ENCODE peak calls at places on chromosomes 16 and 17, in nine cellular contexts. One of them, this sample, is unnamed.

GRCh38 chr17:36131436-36131835 is 27.8 kb downstream of the CCL4 start:
- DNase-seq in epithelial cell of proximal tubule: no peak
- DNase-seq in WTC11: no peak
- DNase-seq in activated CD8-positive, alpha-beta T cell treated with anti-CD3 and anti-CD28 coated beads for 36 hours: no peak
- DNase-seq in B cell: no peak
- DNase-seq in body of pancreas: no peak
- DNase-seq in A549: no peak
- DNase-seq in GM10248: no peak
- DNase-seq in OCI-LY7: no peak
- DNase-seq in this sample: no peak

GRCh38 chr17:48571826-48572417 is 6.2 kb downstream of the HOXB4 start:
- DNase-seq in WTC11: no peak
- DNase-seq in body of pancreas: no peak
- DNase-seq in OCI-LY7: no peak
- DNase-seq in epithelial cell of proximal tubule: no peak
- DNase-seq in GM10248: no peak
- DNase-seq in B cell: no peak
- DNase-seq in activated CD8-positive, alpha-beta T cell treated with anti-CD3 and anti-CD28 coated beads for 36 hours: no peak
- DNase-seq in A549: no peak
- DNase-seq in this sample: no peak

GRCh38 chr16:86306046-86306644 is 204.2 kb upstream of the FOXF1 start:
- DNase-seq in activated CD8-positive, alpha-beta T cell treated with anti-CD3 and anti-CD28 coated beads for 36 hours: no peak
- DNase-seq in epithelial cell of proximal tubule: no peak
- DNase-seq in WTC11: no peak
- DNase-seq in body of pancreas: no peak
- DNase-seq in B cell: no peak
- DNase-seq in A549: no peak
- DNase-seq in GM10248: no peak
- DNase-seq in OCI-LY7: no peak
- DNase-seq in this sample: no peak

GRCh38 chr16:86042996-86043725 is 144.2 kb downstream of the IRF8 start:
- DNase-seq in GM10248: no peak
- DNase-seq in OCI-LY7: no peak
- DNase-seq in activated CD8-positive, alpha-beta T cell treated with anti-CD3 and anti-CD28 coated beads for 36 hours: no peak
- DNase-seq in body of pancreas: no peak
- DNase-seq in epithelial cell of proximal tubule: no peak
- DNase-seq in A549: no peak
- DNase-seq in WTC11: no peak
- DNase-seq in B cell: no peak
- DNase-seq in this sample: no peak

GRCh38 chr16:704552-705380 is 835 bp downstream of the FBXL16 start:
- DNase-seq in epithelial cell of proximal tubule: no peak
- DNase-seq in B cell: no peak
- DNase-seq in activated CD8-positive, alpha-beta T cell treated with anti-CD3 and anti-CD28 coated beads for 36 hours: no peak
- DNase-seq in WTC11: no peak
- DNase-seq in GM10248: no peak
- DNase-seq in OCI-LY7: no peak
- DNase-seq in A549: no peak
- DNase-seq in body of pancreas: no peak
- DNase-seq in this sample: no peak

GRCh38 chr16:46889942-46890300 is 5.8 kb downstream of the GPT2 start:
- DNase-seq in WTC11: no peak
- DNase-seq in B cell: no peak
- DNase-seq in body of pancreas: no peak
- DNase-seq in epithelial cell of proximal tubule: no peak
- DNase-seq in OCI-LY7: peak; percentile 41
- DNase-seq in A549: no peak
- DNase-seq in activated CD8-positive, alpha-beta T cell treated with anti-CD3 and anti-CD28 coated beads for 36 hours: no peak
- DNase-seq in GM10248: no peak
- DNase-seq in this sample: no peak

GRCh38 chr16:31496670-31497069 is 11.5 kb downstream of the RUSF1 start:
- DNase-seq in OCI-LY7: no peak
- DNase-seq in epithelial cell of proximal tubule: no peak
- DNase-seq in WTC11: no peak
- DNase-seq in GM10248: no peak
- DNase-seq in activated CD8-positive, alpha-beta T cell treated with anti-CD3 and anti-CD28 coated beads for 36 hours: no peak
- DNase-seq in A549: no peak
- DNase-seq in body of pancreas: no peak
- DNase-seq in B cell: no peak
- DNase-seq in this sample: no peak

GRCh38 chr17:75640556-75641119 is 7.4 kb downstream of the SMIM5 start:
- DNase-seq in activated CD8-positive, alpha-beta T cell treated with anti-CD3 and anti-CD28 coated beads for 36 hours: no peak
- DNase-seq in OCI-LY7: no peak
- DNase-seq in epithelial cell of proximal tubule: no peak
- DNase-seq in A549: no peak
- DNase-seq in GM10248: no peak
- DNase-seq in B cell: peak; percentile 22
- DNase-seq in WTC11: no peak
- DNase-seq in body of pancreas: no peak
- DNase-seq in this sample: no peak

GRCh38 chr16:87877942-87878507 is 8.7 kb upstream of the SLC7A5 start:
- DNase-seq in epithelial cell of proximal tubule: no peak
- DNase-seq in WTC11: no peak
- DNase-seq in OCI-LY7: peak; percentile 73
- DNase-seq in B cell: no peak
- DNase-seq in A549: no peak
- DNase-seq in GM10248: no peak
- DNase-seq in activated CD8-positive, alpha-beta T cell treated with anti-CD3 and anti-CD28 coated beads for 36 hours: peak; percentile 71
- DNase-seq in body of pancreas: no peak
- DNase-seq in this sample: no peak
- TF ChIP-seq CTCF in epithelial cell of proximal tubule: no peak
- TF ChIP-seq CTCF in WTC11: no peak
- TF ChIP-seq CTCF in OCI-LY7: peak; percentile 73
- TF ChIP-seq CTCF in B cell: no peak
- TF ChIP-seq CTCF in A549: peak; percentile 14
- TF ChIP-seq CTCF in GM10248: peak; percentile 25
- TF ChIP-seq CTCF in activated CD8-positive, alpha-beta T cell treated with anti-CD3 and anti-CD28 coated beads for 36 hours: peak; percentile 55
- TF ChIP-seq CTCF in body of pancreas: no peak
- TF ChIP-seq CTCF in this sample: no peak

GRCh38 chr16:73176577-73177013 is 128.7 kb upstream of the ZFHX3 start:
- DNase-seq in body of pancreas: no peak
- DNase-seq in B cell: no peak
- DNase-seq in A549: peak; percentile 48
- DNase-seq in epithelial cell of proximal tubule: no peak
- DNase-seq in activated CD8-positive, alpha-beta T cell treated with anti-CD3 and anti-CD28 coated beads for 36 hours: no peak
- DNase-seq in GM10248: no peak
- DNase-seq in WTC11: no peak
- DNase-seq in OCI-LY7: no peak
- DNase-seq in this sample: no peak
- TF ChIP-seq CTCF in body of pancreas: peak; percentile 41
- TF ChIP-seq CTCF in B cell: no peak
- TF ChIP-seq CTCF in A549: peak; percentile 55
- TF ChIP-seq CTCF in epithelial cell of proximal tubule: peak; percentile 69
- TF ChIP-seq CTCF in activated CD8-positive, alpha-beta T cell treated with anti-CD3 and anti-CD28 coated beads for 36 hours: no peak
- TF ChIP-seq CTCF in GM10248: no peak
- TF ChIP-seq CTCF in WTC11: no peak
- TF ChIP-seq CTCF in OCI-LY7: no peak
- TF ChIP-seq CTCF in this sample: peak; percentile 36

DNA sequence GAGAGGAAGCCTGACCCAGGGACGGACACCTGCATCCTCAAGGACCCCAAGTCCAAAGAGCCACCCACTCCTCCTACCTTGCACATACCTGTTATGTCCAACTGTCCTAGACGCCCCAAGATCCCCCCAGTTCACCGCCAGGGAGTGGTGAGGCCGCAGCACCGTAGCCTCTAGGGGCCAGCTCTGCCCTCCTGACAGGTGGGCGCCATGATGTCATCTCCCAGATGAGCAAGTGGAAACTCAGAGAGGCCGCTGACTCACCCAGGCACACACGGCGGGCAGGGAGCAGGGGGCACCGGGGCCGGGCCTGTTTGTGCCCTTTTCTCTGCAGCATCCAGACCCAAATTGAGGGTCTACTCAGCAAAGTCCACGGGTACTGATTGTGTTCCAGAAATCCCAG is 4.8 kb upstream of the ZNF469 start:
- DNase-seq in activated CD8-positive, alpha-beta T cell treated with anti-CD3 and anti-CD28 coated beads for 36 hours: no peak
- DNase-seq in B cell: no peak
- DNase-seq in WTC11: no peak
- DNase-seq in epithelial cell of proximal tubule: no peak
- DNase-seq in GM10248: no peak
- DNase-seq in body of pancreas: no peak
- DNase-seq in OCI-LY7: no peak
- DNase-seq in A549: no peak
- DNase-seq in this sample: no peak
- TF ChIP-seq CTCF in activated CD8-positive, alpha-beta T cell treated with anti-CD3 and anti-CD28 coated beads for 36 hours: no peak
- TF ChIP-seq CTCF in B cell: no peak
- TF ChIP-seq CTCF in WTC11: no peak
- TF ChIP-seq CTCF in epithelial cell of proximal tubule: no peak
- TF ChIP-seq CTCF in GM10248: no peak
- TF ChIP-seq CTCF in body of pancreas: no peak
- TF ChIP-seq CTCF in OCI-LY7: no peak
- TF ChIP-seq CTCF in A549: no peak
- TF ChIP-seq CTCF in this sample: no peak

GRCh38 chr17:4604111-4604644 is 19.8 kb downstream of the SMTNL2 start:
- DNase-seq in WTC11: no peak
- DNase-seq in epithelial cell of proximal tubule: no peak
- DNase-seq in body of pancreas: peak; percentile 42
- DNase-seq in GM10248: no peak
- DNase-seq in B cell: no peak
- DNase-seq in OCI-LY7: no peak
- DNase-seq in A549: no peak
- DNase-seq in activated CD8-positive, alpha-beta T cell treated with anti-CD3 and anti-CD28 coated beads for 36 hours: no peak
- DNase-seq in this sample: no peak

GRCh38 chr17:4607773-4608187 is 23.5 kb downstream of the SMTNL2 start:
- DNase-seq in activated CD8-positive, alpha-beta T cell treated with anti-CD3 and anti-CD28 coated beads for 36 hours: no peak
- DNase-seq in GM10248: no peak
- DNase-seq in B cell: no peak
- DNase-seq in body of pancreas: peak; percentile 58
- DNase-seq in A549: no peak
- DNase-seq in WTC11: no peak
- DNase-seq in OCI-LY7: no peak
- DNase-seq in epithelial cell of proximal tubule: peak; percentile 46
- DNase-seq in this sample: peak; percentile 3

GRCh38 chr17:4602041-4602440 is 17.7 kb downstream of the SMTNL2 start:
- DNase-seq in activated CD8-positive, alpha-beta T cell treated with anti-CD3 and anti-CD28 coated beads for 36 hours: no peak
- DNase-seq in B cell: no peak
- DNase-seq in body of pancreas: no peak
- DNase-seq in A549: no peak
- DNase-seq in OCI-LY7: no peak
- DNase-seq in epithelial cell of proximal tubule: no peak
- DNase-seq in GM10248: no peak
- DNase-seq in WTC11: no peak
- DNase-seq in this sample: no peak

GRCh38 chr17:4607261-4607731 is 23.0 kb downstream of the SMTNL2 start:
- DNase-seq in A549: no peak
- DNase-seq in body of pancreas: peak; percentile 31
- DNase-seq in WTC11: no peak
- DNase-seq in GM10248: no peak
- DNase-seq in epithelial cell of proximal tubule: peak; percentile 32
- DNase-seq in OCI-LY7: no peak
- DNase-seq in B cell: peak; percentile 9
- DNase-seq in activated CD8-positive, alpha-beta T cell treated with anti-CD3 and anti-CD28 coated beads for 36 hours: no peak
- DNase-seq in this sample: peak; percentile 2

GRCh38 chr17:4605826-4606225 is 21.5 kb downstream of the SMTNL2 start:
- DNase-seq in B cell: peak; percentile 11
- DNase-seq in A549: no peak
- DNase-seq in WTC11: no peak
- DNase-seq in body of pancreas: peak; percentile 25
- DNase-seq in activated CD8-positive, alpha-beta T cell treated with anti-CD3 and anti-CD28 coated beads for 36 hours: no peak
- DNase-seq in OCI-LY7: no peak
- DNase-seq in GM10248: peak; percentile 62
- DNase-seq in epithelial cell of proximal tubule: no peak
- DNase-seq in this sample: peak; percentile 2
- TF ChIP-seq CTCF in B cell: no peak
- TF ChIP-seq CTCF in A549: no peak
- TF ChIP-seq CTCF in WTC11: no peak
- TF ChIP-seq CTCF in body of pancreas: no peak
- TF ChIP-seq CTCF in activated CD8-positive, alpha-beta T cell treated with anti-CD3 and anti-CD28 coated beads for 36 hours: no peak
- TF ChIP-seq CTCF in OCI-LY7: no peak
- TF ChIP-seq CTCF in GM10248: no peak
- TF ChIP-seq CTCF in epithelial cell of proximal tubule: no peak
- TF ChIP-seq CTCF in this sample: no peak

DNA sequence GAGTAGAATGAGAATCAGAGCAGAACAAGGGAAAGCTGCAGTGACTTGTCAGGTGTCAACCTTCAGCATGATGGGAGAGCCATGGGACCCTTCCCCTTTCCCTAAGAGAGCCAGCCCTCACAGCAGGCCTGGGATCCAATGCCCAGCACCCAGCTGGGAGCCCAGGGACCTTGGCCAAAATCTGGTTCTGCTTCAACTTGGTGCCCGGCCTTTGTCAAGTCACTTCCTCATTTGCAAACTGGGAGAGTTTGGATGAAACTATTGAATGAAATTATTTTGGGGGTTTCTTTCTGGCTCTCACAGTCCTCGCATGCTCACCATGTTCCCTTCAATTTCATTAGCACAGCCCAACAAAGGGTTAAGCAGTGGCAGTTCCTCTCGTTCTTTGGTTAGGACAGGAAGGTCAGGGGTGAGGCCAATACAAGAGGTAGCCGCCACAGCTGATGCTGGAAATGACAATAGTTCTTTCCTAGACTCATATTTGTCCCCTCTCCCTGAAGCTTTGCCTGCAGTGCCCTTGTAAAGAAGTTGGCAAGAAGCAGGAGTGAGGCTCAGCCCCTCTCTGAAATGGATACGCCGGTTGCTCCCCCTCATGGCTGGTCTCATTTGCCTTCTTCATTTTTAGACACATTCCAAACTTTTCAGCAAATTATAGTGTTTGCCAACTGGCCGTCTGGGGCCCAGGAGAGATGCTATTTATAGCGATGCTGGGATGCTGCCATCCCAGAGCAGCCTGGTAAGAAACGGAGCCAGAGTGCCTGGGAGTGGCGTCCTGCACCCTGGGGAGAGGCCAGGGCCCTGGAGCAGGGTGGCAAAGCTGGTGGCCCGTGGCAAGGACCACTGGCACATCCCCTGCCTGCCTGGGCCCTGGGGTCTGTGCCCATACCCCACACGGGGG is 34.5 kb upstream of the MEOX1 start:
- DNase-seq in epithelial cell of proximal tubule: no peak
- DNase-seq in B cell: no peak
- DNase-seq in GM10248: no peak
- DNase-seq in OCI-LY7: no peak
- DNase-seq in activated CD8-positive, alpha-beta T cell treated with anti-CD3 and anti-CD28 coated beads for 36 hours: no peak
- DNase-seq in A549: no peak
- DNase-seq in body of pancreas: no peak
- DNase-seq in WTC11: no peak
- DNase-seq in this sample: no peak
- TF ChIP-seq CTCF in epithelial cell of proximal tubule: no peak
- TF ChIP-seq CTCF in B cell: no peak
- TF ChIP-seq CTCF in GM10248: no peak
- TF ChIP-seq CTCF in OCI-LY7: no peak
- TF ChIP-seq CTCF in activated CD8-positive, alpha-beta T cell treated with anti-CD3 and anti-CD28 coated beads for 36 hours: no peak
- TF ChIP-seq CTCF in A549: no peak
- TF ChIP-seq CTCF in body of pancreas: no peak
- TF ChIP-seq CTCF in WTC11: no peak
- TF ChIP-seq CTCF in this sample: no peak